ENCODE peak calls at places on chromosome 15, in six cellular contexts. One of them, this sample, is unnamed. For H3K4me1, the result is how much of the 10 kb centered on the place peaks cover.

GRCh38 chr15:39514933-39515332 is 65.9 kb upstream of the THBS1 start:
- DNase-seq in heart right ventricle: no peak
- DNase-seq in upper lobe of right lung: no peak
- DNase-seq in Peyer's patch: no peak
- DNase-seq in Panc1: no peak
- DNase-seq in breast epithelium: no peak
- DNase-seq in this sample: no peak

GRCh38 chr15:42134617-42135243 is 21.7 kb downstream of the PLA2G4F start:
- DNase-seq in heart right ventricle: no peak
- DNase-seq in upper lobe of right lung: no peak
- DNase-seq in Peyer's patch: no peak
- DNase-seq in Panc1: no peak
- DNase-seq in breast epithelium: no peak
- DNase-seq in this sample: no peak

GRCh38 chr15:85504739-85505676 is 124.6 kb downstream of the AKAP13 start:
- DNase-seq in heart right ventricle: no peak
- DNase-seq in upper lobe of right lung: no peak
- DNase-seq in Peyer's patch: no peak
- DNase-seq in Panc1: no peak
- DNase-seq in breast epithelium: no peak
- DNase-seq in this sample: peak

GRCh38 chr15:71651750-71652186 is 158.6 kb upstream of the NR2E3 start:
- DNase-seq in heart right ventricle: no peak
- DNase-seq in upper lobe of right lung: no peak
- DNase-seq in Peyer's patch: no peak
- DNase-seq in Panc1: peak
- DNase-seq in breast epithelium: no peak
- DNase-seq in this sample: no peak

GRCh38 chr15:59311245-59311644 is 61.4 kb downstream of the MYO1E start:
- DNase-seq in heart right ventricle: no peak
- DNase-seq in upper lobe of right lung: no peak
- DNase-seq in Peyer's patch: no peak
- DNase-seq in Panc1: no peak
- DNase-seq in breast epithelium: no peak
- DNase-seq in this sample: no peak

GRCh38 chr15:57570994-57571393 is 20.7 kb upstream of the MYZAP start:
- DNase-seq in heart right ventricle: no peak
- DNase-seq in upper lobe of right lung: no peak
- DNase-seq in Peyer's patch: no peak
- DNase-seq in Panc1: no peak
- DNase-seq in breast epithelium: no peak
- DNase-seq in this sample: no peak

GRCh38 chr15:71117906-71118305 is 2.6 kb downstream of the THSD4 start:
- DNase-seq in heart right ventricle: no peak
- DNase-seq in upper lobe of right lung: no peak
- DNase-seq in Peyer's patch: no peak
- DNase-seq in Panc1: no peak
- DNase-seq in breast epithelium: no peak
- DNase-seq in this sample: no peak

GRCh38 chr15:51793521-51793920 is 35.9 kb upstream of the TMOD3 start:
- DNase-seq in heart right ventricle: peak
- DNase-seq in upper lobe of right lung: no peak
- DNase-seq in Peyer's patch: no peak
- DNase-seq in Panc1: no peak
- DNase-seq in breast epithelium: no peak
- DNase-seq in this sample: no peak

GRCh38 chr15:69854521-69855171 is 243.1 kb downstream of the TLE3 start:
- DNase-seq in heart right ventricle: no peak
- DNase-seq in upper lobe of right lung: no peak
- DNase-seq in Peyer's patch: no peak
- DNase-seq in Panc1: no peak
- DNase-seq in breast epithelium: no peak
- DNase-seq in this sample: no peak

GRCh38 chr15:35557544-35557943 is 11.6 kb upstream of the DPH6 start:
- DNase-seq in heart right ventricle: no peak
- DNase-seq in upper lobe of right lung: no peak
- DNase-seq in Peyer's patch: no peak
- DNase-seq in Panc1: peak
- DNase-seq in breast epithelium: no peak
- DNase-seq in this sample: no peak

GRCh38 chr15:36798366-36798765 is 218.9 kb downstream of the CDIN1 start:
- DNase-seq in heart right ventricle: no peak
- DNase-seq in upper lobe of right lung: no peak
- DNase-seq in Peyer's patch: no peak
- DNase-seq in Panc1: no peak
- DNase-seq in breast epithelium: no peak
- DNase-seq in this sample: no peak

GRCh38 chr15:88603885-88604284 is 17.3 kb upstream of the AEN start:
- DNase-seq in heart right ventricle: no peak
- DNase-seq in upper lobe of right lung: no peak
- DNase-seq in Peyer's patch: no peak
- DNase-seq in Panc1: no peak
- DNase-seq in breast epithelium: no peak
- DNase-seq in this sample: no peak

GRCh38 chr15:60520825-60521368 is 42.0 kb upstream of the ICE2 start:
- DNase-seq in heart right ventricle: peak
- DNase-seq in upper lobe of right lung: peak
- DNase-seq in Peyer's patch: peak
- DNase-seq in Panc1: peak
- DNase-seq in breast epithelium: peak
- DNase-seq in this sample: peak

GRCh38 chr15:70299931-70300858 is 202.5 kb upstream of the TLE3 start:
- DNase-seq in heart right ventricle: no peak
- DNase-seq in upper lobe of right lung: peak
- DNase-seq in Peyer's patch: no peak
- DNase-seq in Panc1: no peak
- DNase-seq in breast epithelium: no peak
- DNase-seq in this sample: peak

GRCh38 chr15:41559489-41560177 is 621 bp downstream of the TYRO3 start:
- DNase-seq in heart right ventricle: no peak
- DNase-seq in upper lobe of right lung: no peak
- DNase-seq in Peyer's patch: no peak
- DNase-seq in Panc1: no peak
- DNase-seq in breast epithelium: no peak
- DNase-seq in this sample: no peak

GRCh38 chr15:81419304-81419943 is 45.4 kb upstream of the TMC3 start:
- DNase-seq in heart right ventricle: no peak
- DNase-seq in upper lobe of right lung: no peak
- DNase-seq in Peyer's patch: no peak
- DNase-seq in Panc1: no peak
- DNase-seq in breast epithelium: no peak
- DNase-seq in this sample: no peak

GRCh38 chr15:90047956-90048575 is 46.9 kb downstream of the ZNF710 start:
- DNase-seq in heart right ventricle: no peak
- DNase-seq in upper lobe of right lung: no peak
- DNase-seq in Peyer's patch: no peak
- DNase-seq in Panc1: no peak
- DNase-seq in breast epithelium: no peak
- DNase-seq in this sample: no peak

GRCh38 chr15:25545017-25545416 is 106.2 kb upstream of the UBE3A start:
- DNase-seq in heart right ventricle: no peak
- DNase-seq in upper lobe of right lung: no peak
- DNase-seq in Peyer's patch: no peak
- DNase-seq in Panc1: no peak
- DNase-seq in breast epithelium: no peak
- DNase-seq in this sample: no peak

GRCh38 chr15:73322665-73323373 is 45.9 kb downstream of the HCN4 start:
- DNase-seq in heart right ventricle: no peak
- DNase-seq in upper lobe of right lung: peak
- DNase-seq in Peyer's patch: peak
- DNase-seq in Panc1: no peak
- DNase-seq in breast epithelium: peak
- DNase-seq in this sample: no peak

GRCh38 chr15:74170845-74171578 is 2.5 kb upstream of the ISLR start:
- DNase-seq in heart right ventricle: no peak
- DNase-seq in upper lobe of right lung: no peak
- DNase-seq in Peyer's patch: no peak
- DNase-seq in Panc1: no peak
- DNase-seq in breast epithelium: no peak
- DNase-seq in this sample: no peak

GRCh38 chr15:75836953-75837321 is 6.3 kb upstream of the UBE2Q2 start:
- DNase-seq in heart right ventricle: no peak
- DNase-seq in upper lobe of right lung: no peak
- DNase-seq in Peyer's patch: no peak
- DNase-seq in Panc1: no peak
- DNase-seq in breast epithelium: no peak
- DNase-seq in this sample: peak

GRCh38 chr15:73956276-73957086 is 30.2 kb downstream of the LOXL1 start:
- DNase-seq in heart right ventricle: no peak
- DNase-seq in upper lobe of right lung: no peak
- DNase-seq in Peyer's patch: no peak
- DNase-seq in Panc1: peak
- DNase-seq in breast epithelium: peak
- DNase-seq in this sample: no peak

GRCh38 chr15:69340243-69340991 is 41.7 kb downstream of the PAQR5 start:
- DNase-seq in heart right ventricle: no peak
- DNase-seq in upper lobe of right lung: no peak
- DNase-seq in Peyer's patch: no peak
- DNase-seq in Panc1: no peak
- DNase-seq in breast epithelium: no peak
- DNase-seq in this sample: no peak

DNA sequence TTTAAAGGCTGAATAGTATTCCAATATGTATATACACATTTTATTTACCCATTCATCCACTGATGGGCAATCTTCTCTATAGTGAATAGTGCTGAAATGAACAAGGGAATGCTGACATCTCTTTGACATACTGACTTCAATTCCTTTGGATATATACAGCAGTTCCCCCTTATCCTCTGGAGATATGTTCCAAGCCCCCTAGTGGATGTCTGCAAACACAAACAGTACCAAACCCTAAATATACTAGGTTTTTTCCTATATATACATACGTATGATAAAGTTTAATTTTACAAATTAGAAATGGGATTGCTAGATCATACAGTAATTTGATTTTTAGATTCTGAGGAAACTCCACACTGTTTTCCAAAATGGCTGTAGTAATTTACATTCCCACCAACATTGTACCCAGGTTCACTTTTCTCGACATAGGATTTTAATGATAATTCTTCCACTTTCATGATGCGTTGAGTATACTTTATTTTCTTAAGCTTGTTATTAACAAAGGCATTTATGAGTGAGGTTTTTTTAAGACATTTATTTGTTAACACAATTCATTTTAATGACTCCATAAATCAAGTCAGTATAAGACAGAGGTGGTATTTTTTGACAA is 38.2 kb downstream of the VPS13C start:
- DNase-seq in heart right ventricle: no peak
- DNase-seq in upper lobe of right lung: no peak
- DNase-seq in Peyer's patch: no peak
- DNase-seq in Panc1: no peak
- DNase-seq in breast epithelium: no peak
- DNase-seq in this sample: no peak
- TF ChIP-seq CTCF in heart right ventricle: no peak
- TF ChIP-seq CTCF in upper lobe of right lung: peak
- TF ChIP-seq CTCF in Peyer's patch: peak
- TF ChIP-seq CTCF in Panc1: peak
- TF ChIP-seq CTCF in breast epithelium: no peak
- TF ChIP-seq CTCF in this sample: no peak

DNA sequence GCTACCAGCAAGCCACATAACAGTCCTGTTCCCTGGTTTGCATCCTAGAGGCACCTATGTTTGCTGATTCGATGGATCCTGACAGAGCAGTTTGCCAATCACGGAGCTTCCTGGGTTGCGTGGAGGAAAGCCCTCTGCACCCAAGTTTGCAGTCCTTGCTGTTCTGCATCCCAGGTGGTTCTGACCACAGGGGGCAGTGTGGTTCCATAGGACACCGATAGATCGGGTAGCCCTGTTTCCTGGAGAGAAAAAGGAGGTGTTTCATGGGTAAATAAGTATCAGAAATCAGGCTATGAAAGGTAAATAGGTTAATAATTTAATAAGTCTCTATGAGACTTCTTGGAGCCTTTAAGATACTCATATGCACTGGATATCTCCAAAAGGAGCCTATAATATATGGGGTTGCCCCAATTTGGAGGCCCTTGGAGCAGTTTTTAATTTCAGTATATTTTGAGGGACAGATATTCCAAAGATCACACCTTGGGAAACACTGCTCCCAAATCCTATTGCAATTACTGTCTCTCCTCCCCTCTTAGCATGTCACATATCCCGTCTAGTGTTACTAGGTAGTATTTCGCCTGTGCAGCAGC is 194.6 kb upstream of the TPM1 start:
- DNase-seq in heart right ventricle: peak
- DNase-seq in upper lobe of right lung: no peak
- DNase-seq in Peyer's patch: peak
- DNase-seq in Panc1: peak
- DNase-seq in breast epithelium: no peak
- DNase-seq in this sample: peak
- H3K4me1 ChIP-seq in heart right ventricle: under half
- H3K4me1 ChIP-seq in upper lobe of right lung: under half
- H3K4me1 ChIP-seq in Peyer's patch: under half
- H3K4me1 ChIP-seq in Panc1: under half
- H3K4me1 ChIP-seq in breast epithelium: under half
- H3K4me1 ChIP-seq in this sample: under half

GRCh38 chr15:49810651-49811175 is 189.9 kb downstream of the DTWD1 start:
- DNase-seq in heart right ventricle: no peak
- DNase-seq in upper lobe of right lung: no peak
- DNase-seq in Peyer's patch: no peak
- DNase-seq in Panc1: no peak
- DNase-seq in breast epithelium: no peak
- DNase-seq in this sample: no peak
- TF ChIP-seq CTCF in heart right ventricle: no peak
- TF ChIP-seq CTCF in upper lobe of right lung: no peak
- TF ChIP-seq CTCF in Peyer's patch: no peak
- TF ChIP-seq CTCF in Panc1: no peak
- TF ChIP-seq CTCF in breast epithelium: no peak
- TF ChIP-seq CTCF in this sample: no peak

GRCh38 chr15:101511717-101512116 is 22.2 kb upstream of the PCSK6 start:
- DNase-seq in heart right ventricle: no peak
- DNase-seq in upper lobe of right lung: no peak
- DNase-seq in Peyer's patch: no peak
- DNase-seq in Panc1: no peak
- DNase-seq in breast epithelium: no peak
- DNase-seq in this sample: no peak

GRCh38 chr15:101506491-101506890 is 17.0 kb upstream of the PCSK6 start:
- DNase-seq in heart right ventricle: no peak
- DNase-seq in upper lobe of right lung: no peak
- DNase-seq in Peyer's patch: no peak
- DNase-seq in Panc1: no peak
- DNase-seq in breast epithelium: no peak
- DNase-seq in this sample: no peak

GRCh38 chr15:101510212-101511197 is 21.0 kb upstream of the PCSK6 start:
- DNase-seq in heart right ventricle: no peak
- DNase-seq in upper lobe of right lung: no peak
- DNase-seq in Peyer's patch: no peak
- DNase-seq in Panc1: no peak
- DNase-seq in breast epithelium: no peak
- DNase-seq in this sample: no peak

GRCh38 chr15:101505610-101506337 is 16.3 kb upstream of the PCSK6 start:
- DNase-seq in heart right ventricle: no peak
- DNase-seq in upper lobe of right lung: no peak
- DNase-seq in Peyer's patch: no peak
- DNase-seq in Panc1: no peak
- DNase-seq in breast epithelium: no peak
- DNase-seq in this sample: no peak

DNA sequence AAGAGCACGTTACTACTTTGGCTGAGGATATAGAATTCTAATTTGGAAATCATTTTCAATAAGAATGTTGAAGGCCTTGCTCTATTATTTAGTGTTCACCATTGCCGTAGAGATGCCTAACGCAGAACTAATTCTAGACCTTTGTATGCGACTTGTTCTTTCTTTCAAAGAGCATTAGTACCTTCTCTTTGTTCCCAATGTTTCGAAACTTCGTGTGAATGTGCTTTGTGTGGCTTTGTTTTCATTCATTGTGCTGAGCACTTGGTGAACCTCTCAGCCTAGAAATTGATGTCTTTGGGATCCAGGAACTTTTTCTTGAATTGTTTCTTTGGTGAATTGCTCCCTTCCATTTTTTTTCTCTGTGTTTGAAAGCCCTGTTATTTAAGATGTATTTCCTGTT is 19.8 kb upstream of the PCSK6 start:
- DNase-seq in heart right ventricle: no peak
- DNase-seq in upper lobe of right lung: no peak
- DNase-seq in Peyer's patch: no peak
- DNase-seq in Panc1: no peak
- DNase-seq in breast epithelium: no peak
- DNase-seq in this sample: no peak
- H3K4me1 ChIP-seq in heart right ventricle: under half
- H3K4me1 ChIP-seq in upper lobe of right lung: under half
- H3K4me1 ChIP-seq in Peyer's patch: under half
- H3K4me1 ChIP-seq in Panc1: under half
- H3K4me1 ChIP-seq in breast epithelium: under half
- H3K4me1 ChIP-seq in this sample: under half

This sample was measured in CD8-positive, alpha-beta T cell.